ENCODE peak calls at places on chromosomes 1 and 21, in six cellular contexts. O is globus pallidus, E is glutamatergic neuron, S is AG10803, J is AG08396, N is lung. K is an unnamed sample.
A peak's percentile ranks its signal among the peaks of the same experiment; 100 is the strongest.

GRCh38 chr1:7535934-7536878 is 234.9 kb upstream of the VAMP3 start:
- DNase-seq in J (no peak), O (no peak), S (no peak), N (no peak), E (peak; percentile 51), K (no peak)

GRCh38 chr1:162690672-162691434 is 58.6 kb downstream of the DDR2 start:
- DNase-seq in J (peak; percentile 69), O (no peak), N (no peak), S (peak; percentile 97), E (no peak), K (no peak)

GRCh38 chr1:41745022-41745421 is 173.7 kb downstream of the HIVEP3 start:
- DNase-seq in N (no peak), S (no peak), E (no peak), O (no peak), J (no peak), K (no peak)

GRCh38 chr1:165449121-165449520 is 4.2 kb upstream of the RXRG start:
- DNase-seq in S (no peak), E (no peak), N (no peak), J (no peak), O (no peak), K (no peak)

GRCh38 chr21:28261291-28261690 is 731.4 kb downstream of the LTN1 start:
- DNase-seq in O (no peak), J (no peak), S (peak; percentile 33), N (no peak), E (no peak), K (no peak)

GRCh38 chr1:42747125-42747524 is 7.1 kb upstream of the CLDN19 start:
- DNase-seq in O (no peak), N (no peak), J (peak; percentile 62), E (peak; percentile 78), S (no peak), K (peak; percentile 39)

GRCh38 chr1:234889643-234890042 is 239.0 kb downstream of the TOMM20 start:
- DNase-seq in S (no peak), O (no peak), E (no peak), N (no peak), J (no peak), K (no peak)

GRCh38 chr1:54158071-54158470 is 5.3 kb upstream of the CDCP2 start:
- DNase-seq in N (no peak), O (no peak), S (peak; percentile 26), J (no peak), E (no peak), K (no peak)

GRCh38 chr1:94819584-94819944 is 593 bp upstream of the SLC44A3 start:
- DNase-seq in J (no peak), S (no peak), E (no peak), N (no peak), O (no peak), K (no peak)

GRCh38 chr1:93567255-93567918 is 114.2 kb downstream of the BCAR3 start:
- DNase-seq in E (no peak), S (peak; percentile 76), J (peak; percentile 45), N (no peak), O (no peak), K (no peak)

GRCh38 chr1:12472798-12473551 is 145.0 kb downstream of the DHRS3 start:
- DNase-seq in N (no peak), O (no peak), J (no peak), S (no peak), E (no peak), K (peak; percentile 70)

GRCh38 chr1:173193639-173194038 is 13.5 kb downstream of the TNFSF4 start:
- DNase-seq in N (no peak), S (peak; percentile 91), E (no peak), J (no peak), O (peak; percentile 15), K (no peak)

GRCh38 chr1:58397187-58397820 is 149.2 kb downstream of the OMA1 start:
- DNase-seq in E (no peak), O (no peak), N (no peak), J (peak; percentile 73), S (peak; percentile 90), K (no peak)

GRCh38 chr1:224433041-224433670 is 1.4 kb downstream of the WDR26 start:
- DNase-seq in N (no peak), J (peak; percentile 25), O (peak; percentile 52), E (peak; percentile 62), S (peak; percentile 4), K (no peak)

K was measured in CD4-positive, alpha-beta T cell.